ENCODE peak calls at places on chromosomes 3 and 15, in four cellular contexts. M is mesenchymal stem cell, Q is IMR-90, B is neuronal stem cell. R is an unnamed sample.
A peak's percentile ranks its signal among the peaks of the same experiment; 100 is the strongest.

GRCh38 chr3:188700497-188700896 is 471.3 kb upstream of the TPRG1 start:
- DNase-seq in M (no peak), Q (no peak), B (no peak), R (no peak)

GRCh38 chr15:65660927-65661326 is 39.2 kb downstream of the SLC24A1 start:
- DNase-seq in M (peak; percentile 72), Q (peak; percentile 70), B (no peak), R (no peak)

GRCh38 chr3:63995056-63995576 is 28.2 kb downstream of the PSMD6 start:
- DNase-seq in M (no peak), Q (no peak), B (no peak), R (no peak)

GRCh38 chr3:48215019-48215418 is 8.3 kb upstream of the CAMP start:
- DNase-seq in M (no peak), Q (no peak), B (no peak), R (no peak)

GRCh38 chr3:38453914-38454178 is 156 bp downstream of the ACVR2B start:
- DNase-seq in M (no peak), Q (no peak), B (no peak), R (no peak)

GRCh38 chr15:52344592-52344991 is 49.0 kb upstream of the MYO5C start:
- DNase-seq in M (no peak), Q (no peak), B (no peak), R (no peak)

GRCh38 chr3:61985020-61985419 is 388.3 kb downstream of the FEZF2 start:
- DNase-seq in M (peak; percentile 24), Q (peak; percentile 82), B (no peak), R (no peak)

GRCh38 chr3:11545186-11545851 is 98.4 kb downstream of the VGLL4 start:
- DNase-seq in M (no peak), Q (no peak), B (no peak), R (peak; percentile 56)

GRCh38 chr3:187062526-187063177 is 76.6 kb downstream of the RPL39L start:
- DNase-seq in M (no peak), Q (peak; percentile 78), B (no peak), R (no peak)

GRCh38 chr15:58285921-58286278 is 145.9 kb upstream of the LIPC start:
- DNase-seq in M (no peak), Q (peak; percentile 2), B (no peak), R (no peak)

GRCh38 chr3:147351301-147351700 is 55.0 kb downstream of the ZIC4 start:
- DNase-seq in M (no peak), Q (no peak), B (no peak), R (no peak)

GRCh38 chr15:98805434-98806274 is 157.3 kb downstream of the IGF1R start:
- DNase-seq in M (peak; percentile 34), Q (peak; percentile 7), B (no peak), R (peak; percentile 65)

GRCh38 chr3:170323371-170323770 is 34.1 kb upstream of the SKIL start:
- DNase-seq in M (no peak), Q (no peak), B (no peak), R (no peak)
- H3K4me2 ChIP-seq in M (peak overlapping the region; percentile 53), Q (no peak overlapping the region), B (no peak overlapping the region), R (no peak overlapping the region)

DNA sequence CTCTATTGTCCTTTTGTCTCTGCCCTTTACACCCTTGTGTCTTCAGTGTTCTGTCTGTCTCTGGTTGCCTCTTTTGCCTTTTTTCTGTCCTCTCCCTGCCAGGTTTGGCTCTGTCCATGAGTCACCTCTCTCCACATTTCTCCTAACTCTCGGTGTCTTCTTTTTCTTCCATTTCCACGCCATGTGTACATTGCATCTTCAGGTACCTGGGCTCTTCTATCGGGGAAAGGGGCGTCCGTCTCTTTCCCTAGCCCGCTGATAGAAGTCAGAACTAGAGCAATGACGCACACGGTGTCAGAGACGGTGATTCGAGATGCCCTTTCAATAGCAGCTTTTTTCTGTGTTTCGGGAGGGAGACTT is 638 bp downstream of the OPA1 start:
- DNase-seq in M (peak; percentile 64), Q (peak; percentile 36), B (peak; percentile 14), R (peak; percentile 57)
- H2AK5ac ChIP-seq in M (peak overlapping the region; percentile 27), Q (peak overlapping the region; percentile 73), B (no peak overlapping the region), R (no peak overlapping the region)

DNA sequence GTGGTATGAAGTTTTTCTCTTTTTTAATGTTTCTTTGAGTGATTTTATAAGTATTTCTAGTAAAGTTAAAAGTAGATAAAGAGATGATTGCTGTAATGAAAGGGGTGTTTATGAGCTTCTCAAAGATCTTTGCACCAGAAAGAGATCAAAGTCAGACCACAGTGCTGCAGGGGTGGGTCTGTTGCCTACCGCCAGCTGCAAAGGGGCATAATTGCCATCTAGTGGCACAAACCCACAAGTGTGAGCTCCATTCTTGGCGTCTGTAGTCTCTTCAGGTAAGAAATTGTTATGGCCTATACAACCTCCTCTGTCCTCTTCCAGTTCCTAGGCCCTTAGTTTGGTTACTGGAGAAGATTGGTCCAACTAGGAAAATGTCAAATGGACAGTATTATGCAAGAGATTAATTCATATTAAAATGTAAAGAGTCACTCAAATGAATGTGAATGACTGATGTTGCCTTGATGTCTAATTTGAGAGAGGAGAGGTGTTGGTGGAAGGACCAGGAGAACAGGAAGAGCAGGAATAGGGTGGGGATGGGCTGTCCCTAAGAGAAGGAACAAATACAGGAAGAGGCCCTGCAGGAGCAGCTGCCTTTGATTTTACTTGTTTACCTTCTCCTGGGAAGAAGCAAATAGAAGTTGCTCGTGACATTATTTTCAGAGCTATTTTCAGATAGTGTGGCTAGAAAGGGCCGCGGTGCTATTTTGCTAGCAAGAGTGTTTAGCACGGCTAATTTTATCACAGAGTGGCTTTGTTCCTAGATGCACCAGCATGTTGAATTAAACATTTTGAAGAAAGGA is 53.0 kb upstream of the GSK3B start:
- DNase-seq in M (no peak), Q (no peak), B (no peak), R (peak; percentile 58)
- H2BK120ac ChIP-seq in M (no peak overlapping the region), Q (no peak overlapping the region), B (no peak overlapping the region), R (no peak overlapping the region)

DNA sequence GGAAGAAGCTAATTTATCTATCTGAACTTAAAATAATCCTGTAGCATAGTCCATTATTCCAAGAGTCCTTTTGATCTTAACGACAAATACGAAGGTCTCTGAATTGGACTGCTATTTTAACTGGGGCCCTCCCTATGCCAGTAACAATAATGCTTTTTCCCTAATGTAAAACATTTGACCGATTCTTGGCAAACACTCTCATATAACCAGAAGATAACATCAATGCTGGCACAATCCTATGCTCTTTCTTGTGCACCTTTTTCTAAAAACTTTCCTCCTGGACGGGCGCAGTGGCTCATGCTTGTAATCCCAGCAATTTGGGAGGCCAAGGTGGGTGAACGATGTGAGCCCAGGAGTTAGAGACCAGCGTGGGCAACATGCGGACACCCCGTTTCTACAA is 3.9 kb downstream of the LRRFIP2 start:
- DNase-seq in M (no peak), Q (no peak), B (no peak), R (no peak)
- H3K4me2 ChIP-seq in M (no peak overlapping the region), Q (peak overlapping the region; percentile 66), B (no peak overlapping the region), R (no peak overlapping the region)

GRCh38 chr3:128490650-128491070 is 2.3 kb downstream of the GATA2 start:
- DNase-seq in M (no peak), Q (no peak), B (no peak), R (peak; percentile 48)
- H2AK5ac ChIP-seq in M (no peak overlapping the region), Q (no peak overlapping the region), B (no peak overlapping the region), R (no peak overlapping the region)

GRCh38 chr15:33857726-33858125 is 110.6 kb upstream of the CHRM5 start:
- DNase-seq in M (no peak), Q (no peak), B (no peak), R (no peak)

GRCh38 chr15:33858836-33859235 is 109.5 kb upstream of the CHRM5 start:
- DNase-seq in M (no peak), Q (no peak), B (no peak), R (no peak)

GRCh38 chr15:33864360-33865075 is 103.8 kb upstream of the CHRM5 start:
- DNase-seq in M (peak; percentile 76), Q (peak; percentile 27), B (no peak), R (no peak)

GRCh38 chr15:33859992-33860545 is 108.2 kb upstream of the CHRM5 start:
- DNase-seq in M (no peak), Q (no peak), B (no peak), R (no peak)

GRCh38 chr15:33860749-33861148 is 107.5 kb upstream of the CHRM5 start:
- DNase-seq in M (peak; percentile 71), Q (peak; percentile 61), B (no peak), R (peak; percentile 43)
- H2BK120ac ChIP-seq in M (no peak overlapping the region), Q (no peak overlapping the region), B (no peak overlapping the region), R (no peak overlapping the region)

GRCh38 chr3:101913173-101913572 is 63.9 kb downstream of the NFKBIZ start:
- DNase-seq in M (no peak), Q (peak; percentile 70), B (no peak), R (no peak)
- H3K4me2 ChIP-seq in M (no peak overlapping the region), Q (no peak overlapping the region), B (no peak overlapping the region), R (no peak overlapping the region)

DNA sequence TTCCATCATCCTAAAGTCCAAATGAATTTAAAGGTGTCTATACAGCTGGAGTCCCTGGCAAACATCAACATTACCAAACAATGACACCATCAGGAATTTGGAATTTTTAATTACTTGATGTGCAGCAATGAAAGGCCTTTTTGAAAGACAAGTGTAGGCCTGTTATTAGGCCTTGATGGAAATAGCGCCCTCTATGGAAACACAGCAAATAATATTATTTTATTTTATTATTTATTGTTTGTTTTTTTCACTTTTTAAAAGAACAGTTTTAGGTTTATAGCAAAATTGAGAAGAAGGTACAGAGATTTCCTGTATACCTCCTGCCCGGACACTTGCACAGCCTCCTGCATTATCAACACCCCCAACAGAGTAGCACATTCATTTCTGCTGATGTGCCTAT is 18.1 kb upstream of the OR5AC2 start:
- DNase-seq in M (no peak), Q (no peak), B (no peak), R (no peak)
- H2AK5ac ChIP-seq in M (no peak overlapping the region), Q (no peak overlapping the region), B (no peak overlapping the region), R (no peak overlapping the region)

DNA sequence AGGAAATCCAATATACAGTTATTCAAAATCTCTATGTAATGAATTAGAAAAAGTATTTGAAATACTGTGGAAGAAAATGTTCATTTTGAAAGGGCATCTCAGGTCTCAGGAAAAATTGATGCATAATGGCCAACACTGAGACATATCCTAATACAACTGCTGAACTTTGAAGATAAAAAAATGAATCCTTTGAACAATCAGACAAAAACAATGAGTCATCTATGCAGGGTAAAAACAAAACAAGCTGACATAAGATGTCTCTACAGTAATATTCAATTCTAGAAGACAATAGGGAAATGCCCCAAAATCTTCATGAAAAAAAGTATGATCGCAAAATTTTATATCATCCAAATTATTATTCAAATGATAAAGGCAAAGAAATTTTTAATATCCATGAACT is 34.0 kb upstream of the ZNF280D start:
- DNase-seq in M (no peak), Q (no peak), B (no peak), R (no peak)
- H2BK120ac ChIP-seq in M (no peak overlapping the region), Q (no peak overlapping the region), B (no peak overlapping the region), R (no peak overlapping the region)